ENCODE peak calls at places on chromosomes 5 and 9, in ten cellular contexts. M is ELR; W is RCC 7860; H is GM20000; V is GM04504; O is sigmoid colon; T is amygdala; P is occipital lobe; E is activated CD4-positive, alpha-beta T cell treated with anti-CD3 and anti-CD28 coated beads for 1 hour; R is stimulated activated CD4-positive, alpha-beta T cell treated with anti-CD3 and anti-CD28 coated beads, Interleukin-2, amount 100 ng/mL, for 24 hours. B is an unnamed sample.

GRCh38 chr9:119961774-119962408 is 592.7 kb upstream of the BRINP1 start:
- DNase-seq in M (peak; percentile 23), W (no peak), H (peak; percentile 31), V (no peak), O (no peak), T (no peak), P (no peak), E (no peak), R (peak; percentile 22), B (no peak)

GRCh38 chr9:124257070-124257864 is 482 bp upstream of the NEK6 start:
- DNase-seq in M (peak; percentile 42), W (peak; percentile 33), H (peak; percentile 53), V (no peak), O (peak; percentile 62), T (no peak), P (no peak), E (no peak), R (no peak), B (no peak)

GRCh38 chr9:26856413-26857032 is 36.1 kb downstream of the CAAP1 start:
- DNase-seq in M (peak; percentile 75), W (peak; percentile 14), H (peak; percentile 41), V (peak; percentile 11), O (no peak), T (no peak), P (no peak), E (no peak), R (no peak), B (no peak)

GRCh38 chr9:127971357-127972315 is 9.2 kb downstream of the EEIG1 start:
- DNase-seq in M (no peak), W (peak; percentile 13), H (no peak), V (no peak), O (peak; percentile 68), T (peak; percentile 82), P (peak; percentile 85), E (no peak), R (no peak), B (no peak)

GRCh38 chr5:78975035-78975434 is 10.1 kb downstream of the ARSB start:
- DNase-seq in M (no peak), W (no peak), H (no peak), V (no peak), O (no peak), T (no peak), P (no peak), E (no peak), R (no peak), B (no peak)

GRCh38 chr9:77417570-77417969 is 230.6 kb downstream of the GNA14 start:
- DNase-seq in M (peak; percentile 82), W (no peak), H (no peak), V (peak; percentile 68), O (no peak), T (no peak), P (no peak), E (no peak), R (no peak), B (no peak)

GRCh38 chr9:17477816-17478215 is 101.0 kb upstream of the SH3GL2 start:
- DNase-seq in M (no peak), W (no peak), H (no peak), V (no peak), O (no peak), T (no peak), P (no peak), E (no peak), R (no peak), B (no peak)

GRCh38 chr9:132557768-132558167 is 24.6 kb upstream of the BARHL1 start:
- DNase-seq in M (no peak), W (no peak), H (no peak), V (no peak), O (no peak), T (no peak), P (no peak), E (no peak), R (no peak), B (no peak)

GRCh38 chr5:34001231-34001935 is 6.5 kb downstream of the AMACR start:
- DNase-seq in M (peak; percentile 35), W (peak; percentile 83), H (no peak), V (no peak), O (peak; percentile 85), T (no peak), P (peak; percentile 41), E (no peak), R (no peak), B (no peak)

GRCh38 chr9:128138001-128138400 is 10.5 kb upstream of the PTGES2 start:
- DNase-seq in M (no peak), W (no peak), H (no peak), V (no peak), O (no peak), T (no peak), P (no peak), E (no peak), R (no peak), B (no peak)

GRCh38 chr9:129411501-129412175 is 209.3 kb downstream of the C9orf50 start:
- DNase-seq in M (no peak), W (no peak), H (no peak), V (no peak), O (no peak), T (no peak), P (no peak), E (no peak), R (no peak), B (no peak)

B was measured in activated T-helper 1 cell treated with anti-CD3 and anti-CD28 coated beads, Interleukin-12 subunit alpha, Interleukin-12 subunit beta, Interleukin-2, Interleukin-4 antibody, amounts not matched to agents 30 ng/mL and 10 ng/mL and 1 ng/mL, durations not matched to agents 14 hours and 24 hours and 36 hours.